ENCODE peak calls at places on chromosomes 16 and 17, in four cellular contexts. W is GM12891, H is Peyer's patch, E is ascending aorta. C is an unnamed sample.

GRCh38 chr17:29674270-29674669 is 51.6 kb upstream of the CORO6 start:
- DNase-seq in W (no peak), E (no peak), H (no peak), C (peak)

GRCh38 chr17:38461683-38462082 is 33.4 kb downstream of the ARHGAP23 start:
- DNase-seq in W (no peak), E (no peak), H (no peak), C (no peak)

GRCh38 chr17:2710804-2711607 is 558 bp downstream of the CLUH start:
- DNase-seq in E (no peak), W (no peak), H (peak), C (no peak)

GRCh38 chr16:75305364-75306101 is 54.1 kb upstream of the BCAR1 start:
- DNase-seq in H (peak), W (no peak), E (peak), C (peak)

GRCh38 chr16:19843371-19843770 is 41.3 kb downstream of the GPRC5B start:
- DNase-seq in E (no peak), W (no peak), H (no peak), C (no peak)

GRCh38 chr17:45248132-45248936 is 13.6 kb downstream of the SPATA32 start:
- DNase-seq in W (peak), H (peak), E (no peak), C (no peak)

GRCh38 chr17:56600246-56600645 is 6.7 kb downstream of the NOG start:
- DNase-seq in H (no peak), W (no peak), E (no peak), C (no peak)

GRCh38 chr17:17439971-17440843 is 36.6 kb upstream of the MED9 start:
- DNase-seq in H (peak), E (no peak), W (peak), C (no peak)

GRCh38 chr16:22397459-22397858 is 23.0 kb upstream of the CDR2 start:
- DNase-seq in W (no peak), E (no peak), H (no peak), C (no peak)

GRCh38 chr16:89953671-89954406 is 5.3 kb downstream of the DEF8 start:
- DNase-seq in E (no peak), H (peak), W (peak), C (no peak)

GRCh38 chr17:80498242-80498919 is 22.0 kb upstream of the NPTX1 start:
- DNase-seq in E (no peak), H (no peak), W (no peak), C (no peak)

GRCh38 chr16:4067262-4068001 is 48.8 kb downstream of the ADCY9 start:
- DNase-seq in W (no peak), E (no peak), H (no peak), C (no peak)

GRCh38 chr17:29004081-29004692 is 1.6 kb downstream of the SEZ6 start:
- DNase-seq in E (no peak), H (no peak), W (no peak), C (no peak)

GRCh38 chr17:63224644-63225043 is 221.5 kb downstream of the CYB561 start:
- DNase-seq in H (no peak), E (no peak), W (no peak), C (no peak)

GRCh38 chr17:45230787-45231480 is 9.2 kb downstream of the FMNL1 start:
- DNase-seq in W (no peak), H (no peak), E (no peak), C (no peak)

GRCh38 chr17:28896491-28896883 is 1.0 kb downstream of the FLOT2 start:
- DNase-seq in H (no peak), E (no peak), W (no peak), C (no peak)

GRCh38 chr17:1634841-1635650 is 6.4 kb upstream of the SLC43A2 start:
- DNase-seq in W (no peak), E (no peak), H (no peak), C (no peak)

GRCh38 chr16:73011926-73012325 is 36.0 kb downstream of the ZFHX3 start:
- DNase-seq in E (no peak), H (no peak), W (no peak), C (no peak)

GRCh38 chr17:83174859-83175550 is 95.6 kb downstream of the METRNL start:
- DNase-seq in H (no peak), W (no peak), E (no peak), C (no peak)

GRCh38 chr17:31357831-31358400 is 33.6 kb upstream of the RAB11FIP4 start:
- DNase-seq in W (no peak), E (no peak), H (no peak), C (no peak)

GRCh38 chr16:67256701-67257230 is 8.0 kb downstream of the SLC9A5 start:
- DNase-seq in E (no peak), H (no peak), W (no peak), C (no peak)

GRCh38 chr16:54165174-54165911 is 121.2 kb downstream of the IRX3 start:
- DNase-seq in H (no peak), W (no peak), E (no peak), C (no peak)

GRCh38 chr16:17369441-17369951 is 101.3 kb downstream of the XYLT1 start:
- DNase-seq in E (no peak), H (no peak), W (no peak), C (peak)

C was measured in GDM1.